ENCODE peak calls at places on chromosomes 13 and 19, in seven cellular contexts. One of them, this sample, is unnamed.

GRCh38 chr13:32527151-32527550 is 11.4 kb downstream of the N4BP2L2 start:
- DNase-seq in activated CD4-positive, alpha-beta T cell treated with anti-CD3 and anti-CD28 coated beads for 24 hours: no peak
- DNase-seq in cardiac muscle cell: no peak
- DNase-seq in activated naive CD4-positive, alpha-beta T cell treated with Interleukin-2 at 50 U/mL for 16 hours: no peak
- DNase-seq in activated T-helper 1 cell treated with anti-CD3 and anti-CD28 coated beads, Interleukin-2, amount 50 U/mL, for 16 hours: no peak
- DNase-seq in stimulated activated CD8-positive, alpha-beta memory T cell treated with anti-CD3 and anti-CD28 coated beads, Interleukin-15, amount 100 ng/mL, for 4 hours: no peak
- DNase-seq in NB4: no peak
- DNase-seq in this sample: no peak

GRCh38 chr13:114099191-114099590 is 33.2 kb downstream of the RASA3 start:
- DNase-seq in activated CD4-positive, alpha-beta T cell treated with anti-CD3 and anti-CD28 coated beads for 24 hours: no peak
- DNase-seq in cardiac muscle cell: peak
- DNase-seq in activated naive CD4-positive, alpha-beta T cell treated with Interleukin-2 at 50 U/mL for 16 hours: no peak
- DNase-seq in activated T-helper 1 cell treated with anti-CD3 and anti-CD28 coated beads, Interleukin-2, amount 50 U/mL, for 16 hours: no peak
- DNase-seq in stimulated activated CD8-positive, alpha-beta memory T cell treated with anti-CD3 and anti-CD28 coated beads, Interleukin-15, amount 100 ng/mL, for 4 hours: no peak
- DNase-seq in NB4: peak
- DNase-seq in this sample: no peak

GRCh38 chr19:49643466-49643865 is 1.5 kb downstream of the SCAF1 start:
- DNase-seq in activated CD4-positive, alpha-beta T cell treated with anti-CD3 and anti-CD28 coated beads for 24 hours: no peak
- DNase-seq in cardiac muscle cell: no peak
- DNase-seq in activated naive CD4-positive, alpha-beta T cell treated with Interleukin-2 at 50 U/mL for 16 hours: no peak
- DNase-seq in activated T-helper 1 cell treated with anti-CD3 and anti-CD28 coated beads, Interleukin-2, amount 50 U/mL, for 16 hours: no peak
- DNase-seq in stimulated activated CD8-positive, alpha-beta memory T cell treated with anti-CD3 and anti-CD28 coated beads, Interleukin-15, amount 100 ng/mL, for 4 hours: no peak
- DNase-seq in NB4: no peak
- DNase-seq in this sample: no peak

GRCh38 chr13:29918845-29919244 is 68.4 kb upstream of the UBL3 start:
- DNase-seq in activated CD4-positive, alpha-beta T cell treated with anti-CD3 and anti-CD28 coated beads for 24 hours: no peak
- DNase-seq in cardiac muscle cell: peak
- DNase-seq in activated naive CD4-positive, alpha-beta T cell treated with Interleukin-2 at 50 U/mL for 16 hours: no peak
- DNase-seq in activated T-helper 1 cell treated with anti-CD3 and anti-CD28 coated beads, Interleukin-2, amount 50 U/mL, for 16 hours: no peak
- DNase-seq in stimulated activated CD8-positive, alpha-beta memory T cell treated with anti-CD3 and anti-CD28 coated beads, Interleukin-15, amount 100 ng/mL, for 4 hours: no peak
- DNase-seq in NB4: no peak
- DNase-seq in this sample: no peak

GRCh38 chr13:73058432-73058740 is 419 bp upstream of the KLF5 start:
- DNase-seq in activated CD4-positive, alpha-beta T cell treated with anti-CD3 and anti-CD28 coated beads for 24 hours: no peak
- DNase-seq in cardiac muscle cell: no peak
- DNase-seq in activated naive CD4-positive, alpha-beta T cell treated with Interleukin-2 at 50 U/mL for 16 hours: no peak
- DNase-seq in activated T-helper 1 cell treated with anti-CD3 and anti-CD28 coated beads, Interleukin-2, amount 50 U/mL, for 16 hours: no peak
- DNase-seq in stimulated activated CD8-positive, alpha-beta memory T cell treated with anti-CD3 and anti-CD28 coated beads, Interleukin-15, amount 100 ng/mL, for 4 hours: no peak
- DNase-seq in NB4: no peak
- DNase-seq in this sample: no peak

GRCh38 chr19:30070198-30070969 is 128.3 kb downstream of the URI1 start:
- DNase-seq in activated CD4-positive, alpha-beta T cell treated with anti-CD3 and anti-CD28 coated beads for 24 hours: no peak
- DNase-seq in cardiac muscle cell: no peak
- DNase-seq in activated naive CD4-positive, alpha-beta T cell treated with Interleukin-2 at 50 U/mL for 16 hours: no peak
- DNase-seq in activated T-helper 1 cell treated with anti-CD3 and anti-CD28 coated beads, Interleukin-2, amount 50 U/mL, for 16 hours: no peak
- DNase-seq in stimulated activated CD8-positive, alpha-beta memory T cell treated with anti-CD3 and anti-CD28 coated beads, Interleukin-15, amount 100 ng/mL, for 4 hours: no peak
- DNase-seq in NB4: no peak
- DNase-seq in this sample: no peak

GRCh38 chr13:106619688-106620555 is 52.0 kb upstream of the ARGLU1 start:
- DNase-seq in activated CD4-positive, alpha-beta T cell treated with anti-CD3 and anti-CD28 coated beads for 24 hours: no peak
- DNase-seq in cardiac muscle cell: peak
- DNase-seq in activated naive CD4-positive, alpha-beta T cell treated with Interleukin-2 at 50 U/mL for 16 hours: no peak
- DNase-seq in activated T-helper 1 cell treated with anti-CD3 and anti-CD28 coated beads, Interleukin-2, amount 50 U/mL, for 16 hours: no peak
- DNase-seq in stimulated activated CD8-positive, alpha-beta memory T cell treated with anti-CD3 and anti-CD28 coated beads, Interleukin-15, amount 100 ng/mL, for 4 hours: no peak
- DNase-seq in NB4: peak
- DNase-seq in this sample: no peak

GRCh38 chr13:23289917-23290357 is 109.2 kb downstream of the SGCG start:
- DNase-seq in activated CD4-positive, alpha-beta T cell treated with anti-CD3 and anti-CD28 coated beads for 24 hours: no peak
- DNase-seq in cardiac muscle cell: peak
- DNase-seq in activated naive CD4-positive, alpha-beta T cell treated with Interleukin-2 at 50 U/mL for 16 hours: no peak
- DNase-seq in activated T-helper 1 cell treated with anti-CD3 and anti-CD28 coated beads, Interleukin-2, amount 50 U/mL, for 16 hours: no peak
- DNase-seq in stimulated activated CD8-positive, alpha-beta memory T cell treated with anti-CD3 and anti-CD28 coated beads, Interleukin-15, amount 100 ng/mL, for 4 hours: no peak
- DNase-seq in NB4: no peak
- DNase-seq in this sample: no peak

GRCh38 chr19:36819130-36819630 is 19.0 kb downstream of the ZNF790 start:
- DNase-seq in activated CD4-positive, alpha-beta T cell treated with anti-CD3 and anti-CD28 coated beads for 24 hours: no peak
- DNase-seq in cardiac muscle cell: no peak
- DNase-seq in activated naive CD4-positive, alpha-beta T cell treated with Interleukin-2 at 50 U/mL for 16 hours: no peak
- DNase-seq in activated T-helper 1 cell treated with anti-CD3 and anti-CD28 coated beads, Interleukin-2, amount 50 U/mL, for 16 hours: no peak
- DNase-seq in stimulated activated CD8-positive, alpha-beta memory T cell treated with anti-CD3 and anti-CD28 coated beads, Interleukin-15, amount 100 ng/mL, for 4 hours: no peak
- DNase-seq in NB4: no peak
- DNase-seq in this sample: no peak

This sample was measured in stimulated activated CD4-positive, alpha-beta T cell treated with anti-CD3 and anti-CD28 coated beads, Interleukin-1b, Interleukin-23, amount 100 ng/mL, for 1 hour.